ENCODE peak calls at places on chromosome 17, in seven cellular contexts. P is A549, I is SK-N-SH, F is HL-60, W is HCT116, J is GM12878, H is K562. V is an unnamed sample.
A peak's percentile ranks its signal among the peaks of the same experiment; 100 is the strongest.

GRCh38 chr17:75151893-75152292 is 2.4 kb downstream of the JPT1 start:
- DNase-seq in J (no peak), H (peak; percentile 60), W (no peak), I (peak; percentile 57), P (no peak), F (no peak), V (peak; percentile 35)

GRCh38 chr17:76529643-76530488 is 7.6 kb downstream of the CYGB start:
- DNase-seq in P (no peak), J (no peak), W (no peak), H (peak; percentile 89), I (peak; percentile 92), F (no peak), V (no peak)

GRCh38 chr17:7213895-7214299 is 5.7 kb downstream of the DLG4 start:
- DNase-seq in I (peak; percentile 86), J (no peak), F (peak; percentile 27), W (peak; percentile 72), H (peak; percentile 80), P (peak; percentile 94), V (peak; percentile 100)

GRCh38 chr17:31490019-31490383 is 98.5 kb downstream of the RAB11FIP4 start:
- DNase-seq in F (no peak), H (no peak), P (no peak), J (no peak), I (no peak), W (no peak), V (peak; percentile 27)

GRCh38 chr17:75720656-75721462 is at the start of gene ITGB4:
- DNase-seq in P (peak; percentile 75), I (peak; percentile 88), J (no peak), W (peak; percentile 72), H (peak; percentile 40), F (no peak), V (peak; percentile 93)

GRCh38 chr17:40373999-40374398 is 9.5 kb upstream of the GJD3 start:
- DNase-seq in P (no peak), I (no peak), H (no peak), J (no peak), W (no peak), F (no peak), V (no peak)

GRCh38 chr17:6753006-6753445 is 2.8 kb upstream of the XAF1 start:
- DNase-seq in I (no peak), P (no peak), W (no peak), H (no peak), J (no peak), F (peak; percentile 17), V (peak; percentile 56)

GRCh38 chr17:82611140-82612058 is 36.8 kb downstream of the WDR45B start:
- DNase-seq in W (no peak), H (peak; percentile 84), I (peak; percentile 89), P (no peak), J (no peak), F (no peak), V (no peak)

GRCh38 chr17:81208651-81209050 is 14.1 kb downstream of the CEP131 start:
- DNase-seq in J (no peak), P (no peak), W (no peak), I (no peak), H (no peak), F (no peak), V (no peak)

GRCh38 chr17:73901249-73901648 is 257.0 kb upstream of the SDK2 start:
- DNase-seq in J (no peak), F (no peak), W (no peak), P (no peak), I (no peak), H (no peak), V (no peak)

GRCh38 chr17:63070031-63070430 is 104.0 kb downstream of the TANC2 start:
- DNase-seq in W (no peak), P (no peak), F (no peak), I (no peak), H (no peak), J (no peak), V (no peak)

GRCh38 chr17:5832886-5833285 is 237.3 kb upstream of the WSCD1 start:
- DNase-seq in J (no peak), I (no peak), H (no peak), F (no peak), W (peak; percentile 58), P (peak; percentile 66), V (peak; percentile 84)

GRCh38 chr17:68035523-68036303 is at the start of gene KPNA2:
- DNase-seq in J (peak; percentile 93), W (peak; percentile 99), F (peak; percentile 96), H (peak; percentile 97), P (peak; percentile 99), I (peak; percentile 99), V (peak; percentile 98)

GRCh38 chr17:81925860-81926450 is 1.6 kb downstream of the MAFG start:
- DNase-seq in W (no peak), P (no peak), F (no peak), H (no peak), I (no peak), J (no peak), V (no peak)

GRCh38 chr17:53932386-53932785 is 109.7 kb downstream of the KIF2B start:
- DNase-seq in F (no peak), P (no peak), J (no peak), H (no peak), I (no peak), W (no peak), V (no peak)

GRCh38 chr17:55926276-55926995 is 175.6 kb downstream of the PCTP start:
- DNase-seq in F (no peak), J (no peak), P (no peak), H (no peak), W (no peak), I (no peak), V (peak; percentile 77)

GRCh38 chr17:82737981-82738877 is 2.8 kb downstream of the FN3K start:
- DNase-seq in I (no peak), P (no peak), H (peak; percentile 81), J (no peak), W (no peak), F (no peak), V (no peak)

GRCh38 chr17:80133626-80133970 is 13.3 kb downstream of the EIF4A3 start:
- DNase-seq in F (no peak), W (no peak), J (no peak), H (no peak), P (no peak), I (no peak), V (no peak)

GRCh38 chr17:69523252-69523861 is 108.9 kb downstream of the MAP2K6 start:
- DNase-seq in J (peak; percentile 55), H (peak; percentile 24), P (peak; percentile 28), F (peak; percentile 45), I (peak; percentile 50), W (peak; percentile 28), V (peak; percentile 85)

GRCh38 chr17:60792250-60792898 is 114.7 kb downstream of the BCAS3 start:
- DNase-seq in H (no peak), F (peak; percentile 5), J (no peak), P (no peak), W (no peak), I (no peak), V (no peak)

GRCh38 chr17:69608114-69608513 is 193.6 kb downstream of the MAP2K6 start:
- DNase-seq in P (no peak), I (no peak), H (no peak), W (no peak), F (no peak), J (no peak), V (no peak)

GRCh38 chr17:69302682-69303081 is 24.3 kb downstream of the ABCA5 start:
- DNase-seq in P (no peak), J (no peak), W (no peak), F (no peak), I (no peak), H (no peak), V (no peak)

GRCh38 chr17:64783556-64784352 is 121.6 kb upstream of the SMURF2 start:
- DNase-seq in F (no peak), J (no peak), I (no peak), H (no peak), P (no peak), W (no peak), V (no peak)

GRCh38 chr17:81841866-81842265 is 7.0 kb upstream of the PPP1R27 start:
- DNase-seq in J (no peak), F (peak; percentile 73), I (no peak), H (no peak), P (no peak), W (no peak), V (no peak)

GRCh38 chr17:1730345-1731193 is 6.1 kb downstream of the WDR81 start:
- DNase-seq in J (no peak), I (peak; percentile 48), F (peak; percentile 83), P (no peak), H (peak; percentile 96), W (no peak), V (no peak)
- TF ChIP-seq REST in J (no peak), I (no peak), F (no peak), P (no peak), H (no peak), W (no peak), V (no peak)

GRCh38 chr17:42286411-42287295 is 1.6 kb upstream of the STAT5A start:
- DNase-seq in F (no peak), I (peak; percentile 16), P (no peak), H (peak; percentile 71), W (no peak), J (no peak), V (no peak)
- H3K4me3 ChIP-seq in F (no peak overlapping the region), I (no peak overlapping the region), P (no peak overlapping the region), H (peak overlapping the region; percentile 88), W (no peak overlapping the region), J (peak overlapping the region; percentile 91), V (no peak overlapping the region)

GRCh38 chr17:16968786-16969185 is 3.1 kb downstream of the TNFRSF13B start:
- DNase-seq in I (no peak), H (no peak), J (no peak), W (no peak), P (no peak), F (no peak), V (no peak)
- H3K27ac ChIP-seq in I (no peak overlapping the region), H (no peak overlapping the region), J (peak overlapping the region; percentile 92), W (no peak overlapping the region), P (no peak overlapping the region), F (no peak overlapping the region), V (no peak overlapping the region)

DNA sequence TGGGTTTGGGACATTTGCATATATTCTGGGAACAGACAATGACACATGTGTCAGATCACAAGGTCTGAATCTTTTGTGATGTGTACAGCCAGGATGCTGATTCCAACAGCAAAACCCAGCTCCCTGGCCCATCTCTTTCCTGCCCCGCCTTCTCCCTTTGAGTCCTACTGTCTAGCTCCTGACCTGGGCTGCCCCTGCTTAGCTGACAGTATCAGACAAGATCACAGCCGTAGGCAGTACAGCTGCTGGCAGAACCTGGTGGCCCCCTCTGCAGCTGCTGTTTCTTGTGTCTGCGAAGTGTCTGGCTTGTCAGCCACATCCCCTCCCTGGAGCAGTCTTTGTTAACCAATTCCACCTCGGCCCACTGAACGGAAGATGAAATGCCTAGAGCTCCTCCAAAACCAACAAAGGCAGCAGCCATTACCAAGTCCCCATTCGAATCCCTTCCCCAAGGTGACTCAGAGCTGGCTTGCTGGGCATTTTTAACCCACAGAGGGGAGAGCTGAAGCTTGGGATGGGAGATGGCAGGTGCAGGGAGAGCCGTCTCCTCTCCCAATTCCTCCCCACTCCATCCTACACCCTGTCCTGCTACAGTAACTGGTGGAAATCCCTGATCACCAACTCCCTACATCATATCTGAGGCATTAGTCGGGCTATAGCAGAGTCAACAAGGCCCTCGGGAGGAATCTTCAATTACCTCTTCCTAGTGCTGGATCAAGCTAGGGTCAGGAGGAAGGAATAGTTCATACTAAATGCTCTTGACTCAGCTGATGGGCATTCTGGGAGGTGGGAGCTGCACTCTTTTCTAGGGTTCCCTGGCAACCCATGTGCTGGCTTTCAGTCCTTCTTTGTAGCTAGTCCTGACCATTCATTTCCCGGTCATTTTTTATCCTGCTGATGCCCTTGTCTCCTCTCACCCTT is 5.8 kb downstream of the PIPOX start:
- DNase-seq in H (no peak), F (no peak), J (no peak), I (peak; percentile 80), P (no peak), W (no peak), V (peak; percentile 33)
- TF ChIP-seq REST in H (no peak), F (no peak), J (no peak), I (peak; percentile 33), P (no peak), W (no peak), V (no peak)

GRCh38 chr17:78180508-78180907 is 6.3 kb downstream of the TK1 start:
- DNase-seq in W (no peak), P (no peak), J (no peak), F (no peak), I (no peak), H (no peak), V (no peak)
- H3K4me3 ChIP-seq in W (no peak overlapping the region), P (no peak overlapping the region), J (no peak overlapping the region), F (no peak overlapping the region), I (no peak overlapping the region), H (no peak overlapping the region), V (no peak overlapping the region)

V was measured in GM23338.